ENCODE peak calls at places on chromosomes 7 and 10, in five cellular contexts. One of them, this sample, is unnamed.

GRCh38 chr10:133011883-133012282 is 69.5 kb upstream of the CFAP46 start:
- DNase-seq in kidney: peak; percentile 52
- DNase-seq in HepG2: no peak
- DNase-seq in left ventricle myocardium inferior: no peak
- DNase-seq in spleen: no peak
- DNase-seq in this sample: no peak

GRCh38 chr7:66070222-66070621 is 5.4 kb upstream of the ASL start:
- DNase-seq in HepG2: no peak
- DNase-seq in kidney: no peak
- DNase-seq in spleen: no peak
- DNase-seq in left ventricle myocardium inferior: no peak
- DNase-seq in this sample: no peak

GRCh38 chr10:75925999-75926398 is 494.6 kb downstream of the LRMDA start:
- DNase-seq in left ventricle myocardium inferior: no peak
- DNase-seq in HepG2: no peak
- DNase-seq in spleen: no peak
- DNase-seq in kidney: no peak
- DNase-seq in this sample: no peak

GRCh38 chr7:27199820-27200760 is at the start of gene HOXA13:
- DNase-seq in HepG2: no peak
- DNase-seq in spleen: peak; percentile 76
- DNase-seq in left ventricle myocardium inferior: no peak
- DNase-seq in kidney: peak; percentile 51
- DNase-seq in this sample: peak; percentile 83

GRCh38 chr10:52871191-52871843 is 98.7 kb upstream of the MBL2 start:
- DNase-seq in HepG2: no peak
- DNase-seq in left ventricle myocardium inferior: no peak
- DNase-seq in spleen: peak; percentile 70
- DNase-seq in kidney: no peak
- DNase-seq in this sample: no peak

GRCh38 chr7:93913197-93913596 is 6.8 kb downstream of the GNGT1 start:
- DNase-seq in spleen: no peak
- DNase-seq in HepG2: no peak
- DNase-seq in left ventricle myocardium inferior: no peak
- DNase-seq in kidney: no peak
- DNase-seq in this sample: no peak

GRCh38 chr10:20100157-20100556 is 283.9 kb downstream of the PLXDC2 start:
- DNase-seq in left ventricle myocardium inferior: no peak
- DNase-seq in kidney: no peak
- DNase-seq in HepG2: no peak
- DNase-seq in spleen: no peak
- DNase-seq in this sample: no peak

GRCh38 chr7:138663741-138664710 is 37.1 kb downstream of the SVOPL start:
- DNase-seq in HepG2: no peak
- DNase-seq in kidney: peak; percentile 76
- DNase-seq in spleen: no peak
- DNase-seq in left ventricle myocardium inferior: no peak
- DNase-seq in this sample: peak; percentile 60

GRCh38 chr7:53638517-53638916 is 603.1 kb downstream of the POM121L12 start:
- DNase-seq in HepG2: no peak
- DNase-seq in spleen: no peak
- DNase-seq in kidney: no peak
- DNase-seq in left ventricle myocardium inferior: no peak
- DNase-seq in this sample: no peak

GRCh38 chr10:122159159-122159970 is 111.7 kb upstream of the BTBD16 start:
- DNase-seq in left ventricle myocardium inferior: no peak
- DNase-seq in kidney: no peak
- DNase-seq in HepG2: no peak
- DNase-seq in spleen: peak; percentile 69
- DNase-seq in this sample: no peak

GRCh38 chr10:35005868-35006267 is 84.3 kb downstream of the CUL2 start:
- DNase-seq in kidney: no peak
- DNase-seq in left ventricle myocardium inferior: no peak
- DNase-seq in HepG2: no peak
- DNase-seq in spleen: no peak
- DNase-seq in this sample: no peak

GRCh38 chr10:87657370-87657769 is 2.3 kb upstream of the PAPSS2 start:
- DNase-seq in left ventricle myocardium inferior: no peak
- DNase-seq in spleen: no peak
- DNase-seq in kidney: no peak
- DNase-seq in HepG2: no peak
- DNase-seq in this sample: no peak

GRCh38 chr10:13650961-13651360 is 64.2 kb downstream of the PRPF18 start:
- DNase-seq in kidney: no peak
- DNase-seq in left ventricle myocardium inferior: no peak
- DNase-seq in HepG2: no peak
- DNase-seq in spleen: no peak
- DNase-seq in this sample: no peak

GRCh38 chr10:61752111-61753011 is 89.6 kb downstream of the CABCOCO1 start:
- DNase-seq in spleen: no peak
- DNase-seq in HepG2: no peak
- DNase-seq in kidney: no peak
- DNase-seq in left ventricle myocardium inferior: no peak
- DNase-seq in this sample: no peak

GRCh38 chr10:114172241-114172640 is 1.8 kb downstream of the CCDC186 start:
- DNase-seq in kidney: no peak
- DNase-seq in spleen: no peak
- DNase-seq in left ventricle myocardium inferior: no peak
- DNase-seq in HepG2: peak; percentile 14
- DNase-seq in this sample: no peak

GRCh38 chr10:132916956-132917666 is 25.3 kb downstream of the CFAP46 start:
- DNase-seq in HepG2: no peak
- DNase-seq in left ventricle myocardium inferior: no peak
- DNase-seq in spleen: peak; percentile 71
- DNase-seq in kidney: peak; percentile 57
- DNase-seq in this sample: peak; percentile 12

GRCh38 chr10:72241853-72242252 is 25.8 kb upstream of the ASCC1 start:
- DNase-seq in left ventricle myocardium inferior: peak; percentile 9
- DNase-seq in HepG2: no peak
- DNase-seq in kidney: no peak
- DNase-seq in spleen: peak; percentile 31
- DNase-seq in this sample: no peak

GRCh38 chr7:64998865-64999164 is 7.7 kb downstream of the ERV3-1 start:
- DNase-seq in spleen: no peak
- DNase-seq in left ventricle myocardium inferior: no peak
- DNase-seq in kidney: no peak
- DNase-seq in HepG2: no peak
- DNase-seq in this sample: no peak
- H3K9me3 ChIP-seq in spleen: peaks cover 94% of the 10 kb centered on the region
- H3K9me3 ChIP-seq in left ventricle myocardium inferior: peaks cover 52% of the 10 kb centered on the region
- H3K9me3 ChIP-seq in kidney: no peaks in the 10 kb centered on the region
- H3K9me3 ChIP-seq in HepG2: peaks cover 13% of the 10 kb centered on the region
- H3K9me3 ChIP-seq in this sample: peaks cover 80% of the 10 kb centered on the region

GRCh38 chr10:104450490-104450889 is 96.9 kb downstream of the CFAP58 start:
- DNase-seq in left ventricle myocardium inferior: no peak
- DNase-seq in kidney: no peak
- DNase-seq in HepG2: no peak
- DNase-seq in spleen: no peak
- DNase-seq in this sample: no peak
- TF ChIP-seq CTCF in left ventricle myocardium inferior: no peak
- TF ChIP-seq CTCF in kidney: no peak
- TF ChIP-seq CTCF in HepG2: no peak
- TF ChIP-seq CTCF in spleen: no peak
- TF ChIP-seq CTCF in this sample: no peak

DNA sequence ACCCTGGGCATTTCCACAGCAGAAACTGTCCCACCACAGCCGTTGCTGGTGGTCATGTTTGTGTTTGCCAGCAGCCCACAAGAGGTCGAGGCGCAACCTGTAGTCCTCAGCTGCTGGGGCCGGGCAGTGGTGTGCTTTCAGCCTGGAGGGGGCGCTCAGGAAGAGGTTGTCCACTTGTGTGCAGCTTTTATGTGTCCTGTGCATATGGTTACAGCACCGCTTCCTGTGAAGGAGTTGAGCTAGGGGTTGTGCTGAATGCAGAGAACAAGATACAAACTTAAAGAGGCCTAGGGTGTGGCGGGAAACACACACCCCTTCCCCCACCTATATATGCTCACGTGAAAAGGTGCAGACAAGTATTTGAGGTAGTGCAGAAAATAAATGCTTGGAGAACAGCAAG is 29.5 kb upstream of the PFKFB3 start:
- DNase-seq in spleen: no peak
- DNase-seq in kidney: no peak
- DNase-seq in HepG2: peak; percentile 45
- DNase-seq in left ventricle myocardium inferior: no peak
- DNase-seq in this sample: peak; percentile 29
- H3K4me1 ChIP-seq in spleen: peaks cover 80% of the 10 kb centered on the region
- H3K4me1 ChIP-seq in kidney: peaks cover 2% of the 10 kb centered on the region
- H3K4me1 ChIP-seq in HepG2: peaks cover 17% of the 10 kb centered on the region
- H3K4me1 ChIP-seq in left ventricle myocardium inferior: peaks cover 91% of the 10 kb centered on the region
- H3K4me1 ChIP-seq in this sample: peaks cover 17% of the 10 kb centered on the region

DNA sequence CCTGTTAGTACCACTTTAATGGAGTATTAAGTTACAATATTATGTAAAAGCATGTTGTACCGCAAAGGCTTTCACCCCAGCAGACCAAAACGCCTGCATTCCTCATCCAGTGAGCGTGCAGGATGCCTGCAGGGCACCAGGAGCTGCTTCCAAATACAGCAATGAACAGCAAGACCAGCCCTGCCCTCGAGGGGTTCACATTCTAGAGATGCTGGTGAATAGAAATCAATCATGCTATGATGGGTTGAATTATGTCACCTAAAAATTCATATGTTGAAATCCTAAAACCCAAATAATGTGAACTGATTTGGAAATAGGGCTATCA is 476.1 kb downstream of the PTPRN2 start:
- DNase-seq in spleen: no peak
- DNase-seq in kidney: no peak
- DNase-seq in HepG2: no peak
- DNase-seq in left ventricle myocardium inferior: no peak
- DNase-seq in this sample: no peak
- H3K9me3 ChIP-seq in spleen: peaks cover 34% of the 10 kb centered on the region
- H3K9me3 ChIP-seq in kidney: peaks cover 13% of the 10 kb centered on the region
- H3K9me3 ChIP-seq in HepG2: no peaks in the 10 kb centered on the region
- H3K9me3 ChIP-seq in left ventricle myocardium inferior: peaks cover 20% of the 10 kb centered on the region
- H3K9me3 ChIP-seq in this sample: peaks cover 7% of the 10 kb centered on the region

GRCh38 chr10:104297697-104298660 is 29.0 kb downstream of the GSTO2 start:
- DNase-seq in left ventricle myocardium inferior: peak; percentile 26
- DNase-seq in spleen: no peak
- DNase-seq in HepG2: no peak
- DNase-seq in kidney: no peak
- DNase-seq in this sample: peak; percentile 46
- TF ChIP-seq CTCF in left ventricle myocardium inferior: peak; percentile 46
- TF ChIP-seq CTCF in spleen: peak; percentile 14
- TF ChIP-seq CTCF in HepG2: peak; percentile 64
- TF ChIP-seq CTCF in kidney: no peak
- TF ChIP-seq CTCF in this sample: peak; percentile 39

GRCh38 chr10:83886871-83887270 is 252.4 kb upstream of the GHITM start:
- DNase-seq in left ventricle myocardium inferior: no peak
- DNase-seq in kidney: no peak
- DNase-seq in spleen: no peak
- DNase-seq in HepG2: no peak
- DNase-seq in this sample: no peak

GRCh38 chr10:83880252-83880791 is 259.0 kb upstream of the GHITM start:
- DNase-seq in spleen: no peak
- DNase-seq in left ventricle myocardium inferior: no peak
- DNase-seq in HepG2: no peak
- DNase-seq in kidney: no peak
- DNase-seq in this sample: no peak

DNA sequence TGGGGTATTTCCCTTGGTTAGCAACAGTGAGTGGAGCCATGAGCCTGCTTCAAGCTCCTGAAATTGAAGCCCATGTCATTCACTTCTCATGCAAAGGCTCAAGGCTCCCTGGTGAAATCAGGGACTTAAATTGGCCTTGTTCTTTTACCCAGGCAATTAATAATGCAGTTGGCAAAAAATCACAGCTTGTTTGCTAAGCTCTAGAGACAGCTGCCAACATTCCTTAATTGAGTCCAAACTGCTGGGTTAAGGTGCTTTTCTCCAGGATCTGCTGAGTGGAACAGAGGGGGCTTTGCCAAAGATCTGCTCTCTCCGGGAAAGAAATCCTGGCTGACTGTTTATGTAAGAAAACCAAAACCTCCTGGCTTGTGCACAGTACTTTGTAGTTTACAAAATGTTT is 257.7 kb upstream of the GHITM start:
- DNase-seq in kidney: no peak
- DNase-seq in HepG2: no peak
- DNase-seq in left ventricle myocardium inferior: no peak
- DNase-seq in spleen: no peak
- DNase-seq in this sample: no peak
- H3K4me1 ChIP-seq in kidney: no peaks in the 10 kb centered on the region
- H3K4me1 ChIP-seq in HepG2: no peaks in the 10 kb centered on the region
- H3K4me1 ChIP-seq in left ventricle myocardium inferior: no peaks in the 10 kb centered on the region
- H3K4me1 ChIP-seq in spleen: no peaks in the 10 kb centered on the region
- H3K4me1 ChIP-seq in this sample: no peaks in the 10 kb centered on the region

DNA sequence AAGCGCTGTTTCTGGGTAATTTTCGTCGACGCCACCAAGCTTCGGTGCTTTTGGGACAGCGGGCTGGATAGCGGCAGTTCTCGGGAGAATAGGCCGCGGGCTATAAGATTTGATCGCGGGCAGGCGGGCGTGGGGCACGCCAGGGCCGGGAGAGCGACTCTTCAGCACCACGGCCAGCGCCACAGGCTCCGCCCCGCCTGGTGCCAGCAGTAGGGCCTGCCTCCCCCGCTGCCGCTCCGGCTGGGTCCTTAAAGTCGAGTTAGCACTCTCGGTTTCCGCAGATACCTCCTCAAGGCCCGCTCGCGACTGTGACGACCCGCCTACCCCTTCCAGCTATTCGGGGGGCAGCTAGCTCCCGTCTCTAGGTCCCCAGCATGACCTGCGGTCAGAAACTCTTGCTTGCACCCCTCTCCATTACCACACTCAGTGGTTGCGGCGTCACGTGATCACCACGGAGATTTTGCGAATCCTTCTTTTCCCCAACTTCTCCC is 9.4 kb downstream of the NXPH1 start:
- DNase-seq in left ventricle myocardium inferior: peak; percentile 46
- DNase-seq in spleen: peak; percentile 75
- DNase-seq in HepG2: no peak
- DNase-seq in kidney: peak; percentile 71
- DNase-seq in this sample: no peak
- H3K9me3 ChIP-seq in left ventricle myocardium inferior: no peaks in the 10 kb centered on the region
- H3K9me3 ChIP-seq in spleen: no peaks in the 10 kb centered on the region
- H3K9me3 ChIP-seq in HepG2: no peaks in the 10 kb centered on the region
- H3K9me3 ChIP-seq in kidney: no peaks in the 10 kb centered on the region
- H3K9me3 ChIP-seq in this sample: no peaks in the 10 kb centered on the region